ENCODE peak calls at places on chromosome 1, in nine cellular contexts. R is T-helper 1 cell, X is Ammon's horn, A is heart right ventricle, W is WTC11, M is SK-MEL-5, O is heart left ventricle, C is GM23248, Q is EL. N is an unnamed sample.

GRCh38 chr1:40310983-40311642 is 6.0 kb downstream of the COL9A2 start:
- DNase-seq in R (no peak), X (no peak), A (no peak), W (peak), M (no peak), O (no peak), C (no peak), Q (no peak), N (no peak)

GRCh38 chr1:168441745-168442144 is 102.1 kb downstream of the XCL2 start:
- DNase-seq in R (no peak), X (no peak), A (no peak), W (no peak), M (no peak), O (no peak), C (no peak), Q (peak), N (no peak)

GRCh38 chr1:15956150-15956549 is 19.8 kb downstream of the ZBTB17 start:
- DNase-seq in R (no peak), X (no peak), A (no peak), W (no peak), M (no peak), O (no peak), C (peak), Q (peak), N (no peak)

GRCh38 chr1:9195651-9196050 is 38.9 kb upstream of the H6PD start:
- DNase-seq in R (no peak), X (no peak), A (no peak), W (no peak), M (peak), O (no peak), C (no peak), Q (no peak), N (no peak)

GRCh38 chr1:85484716-85485115 is 19.8 kb upstream of the DDAH1 start:
- DNase-seq in R (no peak), X (no peak), A (no peak), W (no peak), M (no peak), O (no peak), C (no peak), Q (no peak), N (no peak)

GRCh38 chr1:247385283-247385682 is 30.7 kb upstream of the NLRP3 start:
- DNase-seq in R (no peak), X (no peak), A (no peak), W (no peak), M (peak), O (no peak), C (peak), Q (no peak), N (no peak)

GRCh38 chr1:223180803-223181321 is 37.8 kb upstream of the TLR5 start:
- DNase-seq in R (no peak), X (peak), A (no peak), W (no peak), M (no peak), O (no peak), C (peak), Q (no peak), N (no peak)

GRCh38 chr1:109643385-109644230 is 12.3 kb upstream of the GSTM4 start:
- DNase-seq in R (peak), X (peak), A (peak), W (peak), M (peak), O (peak), C (peak), Q (peak), N (peak)

GRCh38 chr1:5637171-5637570 is 355.1 kb downstream of the NPHP4 start:
- DNase-seq in R (no peak), X (peak), A (no peak), W (no peak), M (peak), O (no peak), C (peak), Q (no peak), N (no peak)

GRCh38 chr1:26999440-26999987 is 6.0 kb downstream of the TRNP1 start:
- DNase-seq in R (no peak), X (no peak), A (peak), W (peak), M (peak), O (peak), C (peak), Q (peak), N (peak)

GRCh38 chr1:209620484-209620879 is 31.7 kb downstream of the LAMB3 start:
- DNase-seq in R (no peak), X (no peak), A (no peak), W (no peak), M (no peak), O (no peak), C (peak), Q (no peak), N (no peak)

GRCh38 chr1:16162163-16162822 is 6.4 kb upstream of the EPHA2 start:
- DNase-seq in R (peak), X (no peak), A (no peak), W (peak), M (no peak), O (no peak), C (no peak), Q (no peak), N (no peak)